ENCODE peak calls at places on chromosomes 16 and 17, in five cellular contexts. One of them, this sample, is unnamed.

GRCh38 chr16:66521951-66522771 is 27.8 kb downstream of the TK2 start:
- DNase-seq in astrocyte of the spinal cord: peak
- DNase-seq in AG04450: no peak
- DNase-seq in effector CD4-positive, alpha-beta T cell: peak
- DNase-seq in NCI-H748 treated with DMSO at 0.1 percent for 48 hours: no peak
- DNase-seq in this sample: no peak

GRCh38 chr16:8655184-8655717 is 19.2 kb upstream of the ABAT start:
- DNase-seq in NCI-H748 treated with DMSO at 0.1 percent for 48 hours: peak
- DNase-seq in AG04450: no peak
- DNase-seq in effector CD4-positive, alpha-beta T cell: no peak
- DNase-seq in astrocyte of the spinal cord: peak
- DNase-seq in this sample: no peak

GRCh38 chr17:80912451-80912850 is 79.2 kb upstream of the CHMP6 start:
- DNase-seq in NCI-H748 treated with DMSO at 0.1 percent for 48 hours: no peak
- DNase-seq in effector CD4-positive, alpha-beta T cell: no peak
- DNase-seq in astrocyte of the spinal cord: no peak
- DNase-seq in AG04450: no peak
- DNase-seq in this sample: no peak

GRCh38 chr16:59540621-59541020 is 806.5 kb upstream of the GOT2 start:
- DNase-seq in effector CD4-positive, alpha-beta T cell: no peak
- DNase-seq in astrocyte of the spinal cord: no peak
- DNase-seq in AG04450: no peak
- DNase-seq in NCI-H748 treated with DMSO at 0.1 percent for 48 hours: no peak
- DNase-seq in this sample: no peak

GRCh38 chr16:450800-451512 is 25.5 kb downstream of the RAB11FIP3 start:
- DNase-seq in effector CD4-positive, alpha-beta T cell: no peak
- DNase-seq in AG04450: no peak
- DNase-seq in astrocyte of the spinal cord: no peak
- DNase-seq in NCI-H748 treated with DMSO at 0.1 percent for 48 hours: no peak
- DNase-seq in this sample: no peak

GRCh38 chr16:29170393-29171239 is 185.8 kb downstream of the LAT start:
- DNase-seq in effector CD4-positive, alpha-beta T cell: no peak
- DNase-seq in AG04450: no peak
- DNase-seq in astrocyte of the spinal cord: no peak
- DNase-seq in NCI-H748 treated with DMSO at 0.1 percent for 48 hours: no peak
- DNase-seq in this sample: no peak

GRCh38 chr17:44376124-44376523 is 12.5 kb upstream of the FAM171A2 start:
- DNase-seq in NCI-H748 treated with DMSO at 0.1 percent for 48 hours: no peak
- DNase-seq in AG04450: no peak
- DNase-seq in effector CD4-positive, alpha-beta T cell: no peak
- DNase-seq in astrocyte of the spinal cord: no peak
- DNase-seq in this sample: no peak

GRCh38 chr16:81567987-81568748 is 123.6 kb downstream of the CMIP start:
- DNase-seq in AG04450: no peak
- DNase-seq in astrocyte of the spinal cord: peak
- DNase-seq in effector CD4-positive, alpha-beta T cell: no peak
- DNase-seq in NCI-H748 treated with DMSO at 0.1 percent for 48 hours: no peak
- DNase-seq in this sample: peak

GRCh38 chr17:20979792-20980083 is 63.1 kb downstream of the USP22 start:
- DNase-seq in AG04450: no peak
- DNase-seq in NCI-H748 treated with DMSO at 0.1 percent for 48 hours: no peak
- DNase-seq in astrocyte of the spinal cord: no peak
- DNase-seq in effector CD4-positive, alpha-beta T cell: no peak
- DNase-seq in this sample: no peak

GRCh38 chr16:81385031-81385756 is 59.4 kb upstream of the CMIP start:
- DNase-seq in AG04450: no peak
- DNase-seq in effector CD4-positive, alpha-beta T cell: no peak
- DNase-seq in NCI-H748 treated with DMSO at 0.1 percent for 48 hours: no peak
- DNase-seq in astrocyte of the spinal cord: no peak
- DNase-seq in this sample: no peak

GRCh38 chr16:20673882-20674683 is 23.4 kb downstream of the ACSM1 start:
- DNase-seq in astrocyte of the spinal cord: no peak
- DNase-seq in effector CD4-positive, alpha-beta T cell: no peak
- DNase-seq in NCI-H748 treated with DMSO at 0.1 percent for 48 hours: no peak
- DNase-seq in AG04450: no peak
- DNase-seq in this sample: no peak

GRCh38 chr17:2965621-2966275 is 97.7 kb downstream of the OR1D5 start:
- DNase-seq in NCI-H748 treated with DMSO at 0.1 percent for 48 hours: no peak
- DNase-seq in AG04450: no peak
- DNase-seq in astrocyte of the spinal cord: peak
- DNase-seq in effector CD4-positive, alpha-beta T cell: no peak
- DNase-seq in this sample: no peak

GRCh38 chr17:39011907-39012468 is 44.8 kb upstream of the FBXO47 start:
- DNase-seq in astrocyte of the spinal cord: no peak
- DNase-seq in effector CD4-positive, alpha-beta T cell: no peak
- DNase-seq in AG04450: no peak
- DNase-seq in NCI-H748 treated with DMSO at 0.1 percent for 48 hours: no peak
- DNase-seq in this sample: no peak

GRCh38 chr17:8698142-8699050 is 46.2 kb downstream of the CCDC42 start:
- DNase-seq in effector CD4-positive, alpha-beta T cell: no peak
- DNase-seq in astrocyte of the spinal cord: peak
- DNase-seq in AG04450: peak
- DNase-seq in NCI-H748 treated with DMSO at 0.1 percent for 48 hours: no peak
- DNase-seq in this sample: no peak

GRCh38 chr16:10078541-10078949 is 103.7 kb downstream of the GRIN2A start:
- DNase-seq in AG04450: no peak
- DNase-seq in NCI-H748 treated with DMSO at 0.1 percent for 48 hours: no peak
- DNase-seq in astrocyte of the spinal cord: peak
- DNase-seq in effector CD4-positive, alpha-beta T cell: no peak
- DNase-seq in this sample: no peak

GRCh38 chr17:4950075-4950756 is 703 bp upstream of the ENO3 start:
- DNase-seq in AG04450: no peak
- DNase-seq in effector CD4-positive, alpha-beta T cell: no peak
- DNase-seq in astrocyte of the spinal cord: no peak
- DNase-seq in NCI-H748 treated with DMSO at 0.1 percent for 48 hours: no peak
- DNase-seq in this sample: no peak

GRCh38 chr17:27669136-27669535 is 38.1 kb downstream of the LGALS9 start:
- DNase-seq in effector CD4-positive, alpha-beta T cell: no peak
- DNase-seq in astrocyte of the spinal cord: no peak
- DNase-seq in NCI-H748 treated with DMSO at 0.1 percent for 48 hours: no peak
- DNase-seq in AG04450: no peak
- DNase-seq in this sample: no peak

GRCh38 chr16:68387301-68387700 is 61.0 kb downstream of the SMPD3 start:
- DNase-seq in AG04450: no peak
- DNase-seq in astrocyte of the spinal cord: no peak
- DNase-seq in effector CD4-positive, alpha-beta T cell: no peak
- DNase-seq in NCI-H748 treated with DMSO at 0.1 percent for 48 hours: no peak
- DNase-seq in this sample: no peak

GRCh38 chr16:11121909-11122692 is 133.9 kb downstream of the SOCS1 start:
- DNase-seq in AG04450: no peak
- DNase-seq in effector CD4-positive, alpha-beta T cell: no peak
- DNase-seq in NCI-H748 treated with DMSO at 0.1 percent for 48 hours: no peak
- DNase-seq in astrocyte of the spinal cord: no peak
- DNase-seq in this sample: no peak

GRCh38 chr16:51442140-51442539 is 291.1 kb upstream of the SALL1 start:
- DNase-seq in effector CD4-positive, alpha-beta T cell: no peak
- DNase-seq in NCI-H748 treated with DMSO at 0.1 percent for 48 hours: no peak
- DNase-seq in astrocyte of the spinal cord: no peak
- DNase-seq in AG04450: no peak
- DNase-seq in this sample: no peak

GRCh38 chr17:42340691-42341127 is 47.5 kb downstream of the STAT3 start:
- DNase-seq in effector CD4-positive, alpha-beta T cell: no peak
- DNase-seq in AG04450: no peak
- DNase-seq in astrocyte of the spinal cord: no peak
- DNase-seq in NCI-H748 treated with DMSO at 0.1 percent for 48 hours: no peak
- DNase-seq in this sample: no peak

GRCh38 chr17:56598471-56598870 is 5.0 kb downstream of the NOG start:
- DNase-seq in astrocyte of the spinal cord: peak
- DNase-seq in effector CD4-positive, alpha-beta T cell: no peak
- DNase-seq in NCI-H748 treated with DMSO at 0.1 percent for 48 hours: no peak
- DNase-seq in AG04450: no peak
- DNase-seq in this sample: no peak

GRCh38 chr17:70296456-70296855 is 127.1 kb downstream of the KCNJ2 start:
- DNase-seq in AG04450: no peak
- DNase-seq in effector CD4-positive, alpha-beta T cell: no peak
- DNase-seq in astrocyte of the spinal cord: no peak
- DNase-seq in NCI-H748 treated with DMSO at 0.1 percent for 48 hours: no peak
- DNase-seq in this sample: no peak

GRCh38 chr17:19317359-19318095 is 45.0 kb downstream of the B9D1 start:
- DNase-seq in NCI-H748 treated with DMSO at 0.1 percent for 48 hours: no peak
- DNase-seq in effector CD4-positive, alpha-beta T cell: no peak
- DNase-seq in astrocyte of the spinal cord: peak
- DNase-seq in AG04450: peak
- DNase-seq in this sample: peak

GRCh38 chr16:80924372-80924978 is 82.2 kb downstream of the CMC2 start:
- DNase-seq in astrocyte of the spinal cord: peak
- DNase-seq in NCI-H748 treated with DMSO at 0.1 percent for 48 hours: no peak
- DNase-seq in effector CD4-positive, alpha-beta T cell: no peak
- DNase-seq in AG04450: no peak
- DNase-seq in this sample: no peak

GRCh38 chr16:15607700-15608396 is 35.1 kb downstream of the MARF1 start:
- DNase-seq in AG04450: peak
- DNase-seq in effector CD4-positive, alpha-beta T cell: no peak
- DNase-seq in astrocyte of the spinal cord: peak
- DNase-seq in NCI-H748 treated with DMSO at 0.1 percent for 48 hours: no peak
- DNase-seq in this sample: no peak

GRCh38 chr16:57721765-57722499 is 13.6 kb upstream of the KATNB1 start:
- DNase-seq in AG04450: no peak
- DNase-seq in NCI-H748 treated with DMSO at 0.1 percent for 48 hours: no peak
- DNase-seq in effector CD4-positive, alpha-beta T cell: no peak
- DNase-seq in astrocyte of the spinal cord: no peak
- DNase-seq in this sample: no peak

GRCh38 chr17:79890706-79891105 is 51.5 kb upstream of the CBX4 start:
- DNase-seq in effector CD4-positive, alpha-beta T cell: no peak
- DNase-seq in NCI-H748 treated with DMSO at 0.1 percent for 48 hours: no peak
- DNase-seq in astrocyte of the spinal cord: no peak
- DNase-seq in AG04450: no peak
- DNase-seq in this sample: no peak

GRCh38 chr16:83915081-83915480 is 16.2 kb downstream of the MLYCD start:
- DNase-seq in NCI-H748 treated with DMSO at 0.1 percent for 48 hours: no peak
- DNase-seq in AG04450: no peak
- DNase-seq in effector CD4-positive, alpha-beta T cell: no peak
- DNase-seq in astrocyte of the spinal cord: no peak
- DNase-seq in this sample: no peak

This sample was measured in AG09319.